ENCODE peak calls at places on chromosomes 1 and 21, in four cellular contexts. One of them, this sample, is unnamed.

GRCh38 chr1:24149854-24150227 is 6.9 kb upstream of the IL22RA1 start:
- DNase-seq in HepG2: no peak
- DNase-seq in K562: peak; percentile 78
- DNase-seq in GM12878: no peak
- DNase-seq in this sample: no peak

GRCh38 chr1:68470388-68470970 is 20.7 kb upstream of the RPE65 start:
- DNase-seq in GM12878: no peak
- DNase-seq in K562: no peak
- DNase-seq in HepG2: peak; percentile 3
- DNase-seq in this sample: no peak

GRCh38 chr21:25039461-25040380 is 567.6 kb downstream of the MRPL39 start:
- DNase-seq in GM12878: peak; percentile 82
- DNase-seq in K562: no peak
- DNase-seq in HepG2: no peak
- DNase-seq in this sample: no peak

GRCh38 chr1:223819730-223820514 is 25.8 kb downstream of the TP53BP2 start:
- DNase-seq in GM12878: no peak
- DNase-seq in K562: no peak
- DNase-seq in HepG2: no peak
- DNase-seq in this sample: no peak

GRCh38 chr1:24157921-24158481 is 15.1 kb upstream of the IL22RA1 start:
- DNase-seq in GM12878: no peak
- DNase-seq in K562: no peak
- DNase-seq in HepG2: no peak
- DNase-seq in this sample: no peak

GRCh38 chr1:165900576-165901380 is 73.4 kb downstream of the UCK2 start:
- DNase-seq in HepG2: peak; percentile 83
- DNase-seq in GM12878: no peak
- DNase-seq in K562: no peak
- DNase-seq in this sample: no peak

GRCh38 chr1:44786138-44786840 is 1.7 kb downstream of the BEST4 start:
- DNase-seq in K562: peak; percentile 78
- DNase-seq in GM12878: no peak
- DNase-seq in HepG2: peak; percentile 60
- DNase-seq in this sample: peak; percentile 79

GRCh38 chr1:165853528-165854075 is 26.2 kb downstream of the UCK2 start:
- DNase-seq in K562: no peak
- DNase-seq in GM12878: no peak
- DNase-seq in HepG2: no peak
- DNase-seq in this sample: no peak

GRCh38 chr21:15042531-15042930 is 22.3 kb downstream of the NRIP1 start:
- DNase-seq in GM12878: no peak
- DNase-seq in K562: no peak
- DNase-seq in HepG2: no peak
- DNase-seq in this sample: no peak

GRCh38 chr1:227622739-227623475 is 59.6 kb downstream of the ZNF678 start:
- DNase-seq in GM12878: no peak
- DNase-seq in HepG2: no peak
- DNase-seq in K562: no peak
- DNase-seq in this sample: no peak

GRCh38 chr21:28632718-28633408 is 359.8 kb downstream of the LTN1 start:
- DNase-seq in HepG2: no peak
- DNase-seq in GM12878: no peak
- DNase-seq in K562: no peak
- DNase-seq in this sample: no peak

GRCh38 chr1:39977202-39977601 is 22.3 kb downstream of the MFSD2A start:
- DNase-seq in GM12878: no peak
- DNase-seq in K562: no peak
- DNase-seq in HepG2: no peak
- DNase-seq in this sample: no peak

GRCh38 chr1:39076127-39076798 is 50.1 kb downstream of the NDUFS5 start:
- DNase-seq in GM12878: no peak
- DNase-seq in K562: peak; percentile 9
- DNase-seq in HepG2: peak; percentile 81
- DNase-seq in this sample: no peak

GRCh38 chr1:170790175-170790574 is 126.2 kb downstream of the PRRX1 start:
- DNase-seq in HepG2: no peak
- DNase-seq in GM12878: no peak
- DNase-seq in K562: no peak
- DNase-seq in this sample: no peak

GRCh38 chr21:14210738-14211137 is at the start of gene LIPI:
- DNase-seq in GM12878: no peak
- DNase-seq in HepG2: no peak
- DNase-seq in K562: no peak
- DNase-seq in this sample: no peak

GRCh38 chr1:220221670-220222069 is 50.6 kb downstream of the RAB3GAP2 start:
- DNase-seq in HepG2: no peak
- DNase-seq in K562: no peak
- DNase-seq in GM12878: no peak
- DNase-seq in this sample: no peak

GRCh38 chr1:173476197-173476663 is 905 bp upstream of the PRDX6 start:
- DNase-seq in K562: no peak
- DNase-seq in HepG2: no peak
- DNase-seq in GM12878: no peak
- DNase-seq in this sample: no peak

GRCh38 chr1:222106369-222106768 is 364.5 kb upstream of the DUSP10 start:
- DNase-seq in HepG2: no peak
- DNase-seq in K562: no peak
- DNase-seq in GM12878: no peak
- DNase-seq in this sample: no peak

GRCh38 chr1:17045140-17045539 is 8.7 kb downstream of the SDHB start:
- DNase-seq in GM12878: no peak
- DNase-seq in HepG2: no peak
- DNase-seq in K562: no peak
- DNase-seq in this sample: no peak

GRCh38 chr1:84121360-84121759 is 22.7 kb upstream of the PRKACB start:
- DNase-seq in K562: no peak
- DNase-seq in HepG2: no peak
- DNase-seq in GM12878: no peak
- DNase-seq in this sample: no peak

GRCh38 chr1:44138239-44138638 is 3.2 kb downstream of the KLF18 start:
- DNase-seq in HepG2: no peak
- DNase-seq in GM12878: no peak
- DNase-seq in K562: no peak
- DNase-seq in this sample: no peak

GRCh38 chr1:167775178-167775577 is 53.4 kb downstream of the MPZL1 start:
- DNase-seq in K562: no peak
- DNase-seq in HepG2: no peak
- DNase-seq in GM12878: no peak
- DNase-seq in this sample: no peak

GRCh38 chr1:28172690-28173150 is 3.8 kb downstream of the PTAFR start:
- DNase-seq in HepG2: peak; percentile 41
- DNase-seq in GM12878: peak; percentile 98
- DNase-seq in K562: no peak
- DNase-seq in this sample: peak; percentile 43

GRCh38 chr1:156062189-156062588 is 1.2 kb downstream of the RAB25 start:
- DNase-seq in K562: no peak
- DNase-seq in HepG2: no peak
- DNase-seq in GM12878: no peak
- DNase-seq in this sample: no peak

GRCh38 chr21:26050857-26051256 is 119.7 kb downstream of the APP start:
- DNase-seq in K562: no peak
- DNase-seq in GM12878: no peak
- DNase-seq in HepG2: no peak
- DNase-seq in this sample: no peak

GRCh38 chr1:27891196-27891889 is 19.0 kb downstream of the THEMIS2 start:
- DNase-seq in HepG2: no peak
- DNase-seq in GM12878: peak; percentile 86
- DNase-seq in K562: no peak
- DNase-seq in this sample: no peak

GRCh38 chr1:150976879-150977694 is 2.5 kb upstream of the CERS2 start:
- DNase-seq in K562: peak; percentile 84
- DNase-seq in GM12878: no peak
- DNase-seq in HepG2: peak; percentile 68
- DNase-seq in this sample: no peak

GRCh38 chr1:32898056-32898455 is 3.1 kb downstream of the TMEM54 start:
- DNase-seq in GM12878: no peak
- DNase-seq in K562: no peak
- DNase-seq in HepG2: no peak
- DNase-seq in this sample: no peak

GRCh38 chr1:217660353-217661062 is 29.4 kb downstream of the SPATA17 start:
- DNase-seq in K562: no peak
- DNase-seq in GM12878: no peak
- DNase-seq in HepG2: peak; percentile 8
- DNase-seq in this sample: peak; percentile 18

GRCh38 chr1:188295157-188295556 is 1466.4 kb downstream of the PLA2G4A start:
- DNase-seq in HepG2: no peak
- DNase-seq in K562: no peak
- DNase-seq in GM12878: no peak
- DNase-seq in this sample: no peak

GRCh38 chr21:27513016-27513415 is 546.1 kb upstream of the ADAMTS5 start:
- DNase-seq in K562: no peak
- DNase-seq in GM12878: no peak
- DNase-seq in HepG2: no peak
- DNase-seq in this sample: no peak

GRCh38 chr1:160567858-160568682 is 11.2 kb downstream of the CD84 start:
- DNase-seq in K562: no peak
- DNase-seq in HepG2: no peak
- DNase-seq in GM12878: no peak
- DNase-seq in this sample: no peak

GRCh38 chr1:228875741-228876140 is 140.5 kb downstream of the RHOU start:
- DNase-seq in K562: no peak
- DNase-seq in GM12878: no peak
- DNase-seq in HepG2: no peak
- DNase-seq in this sample: no peak

GRCh38 chr1:243179714-243180113 is 75.4 kb downstream of the CEP170 start:
- DNase-seq in HepG2: no peak
- DNase-seq in K562: no peak
- DNase-seq in GM12878: no peak
- DNase-seq in this sample: no peak

GRCh38 chr1:172719066-172719627 is 60.2 kb downstream of the FASLG start:
- DNase-seq in GM12878: no peak
- DNase-seq in K562: no peak
- DNase-seq in HepG2: no peak
- DNase-seq in this sample: no peak

GRCh38 chr1:218376722-218377121 is 31.6 kb downstream of the TGFB2 start:
- DNase-seq in HepG2: peak; percentile 38
- DNase-seq in GM12878: no peak
- DNase-seq in K562: no peak
- DNase-seq in this sample: no peak

GRCh38 chr1:76142771-76143540 is 68.4 kb downstream of the ST6GALNAC3 start:
- DNase-seq in GM12878: no peak
- DNase-seq in HepG2: no peak
- DNase-seq in K562: no peak
- DNase-seq in this sample: no peak

GRCh38 chr21:42533306-42533962 is 19.8 kb downstream of the SLC37A1 start:
- DNase-seq in HepG2: no peak
- DNase-seq in K562: no peak
- DNase-seq in GM12878: no peak
- DNase-seq in this sample: no peak

GRCh38 chr1:240169188-240169587 is 77.5 kb downstream of the FMN2 start:
- DNase-seq in HepG2: no peak
- DNase-seq in K562: no peak
- DNase-seq in GM12878: no peak
- DNase-seq in this sample: peak; percentile 23

DNA sequence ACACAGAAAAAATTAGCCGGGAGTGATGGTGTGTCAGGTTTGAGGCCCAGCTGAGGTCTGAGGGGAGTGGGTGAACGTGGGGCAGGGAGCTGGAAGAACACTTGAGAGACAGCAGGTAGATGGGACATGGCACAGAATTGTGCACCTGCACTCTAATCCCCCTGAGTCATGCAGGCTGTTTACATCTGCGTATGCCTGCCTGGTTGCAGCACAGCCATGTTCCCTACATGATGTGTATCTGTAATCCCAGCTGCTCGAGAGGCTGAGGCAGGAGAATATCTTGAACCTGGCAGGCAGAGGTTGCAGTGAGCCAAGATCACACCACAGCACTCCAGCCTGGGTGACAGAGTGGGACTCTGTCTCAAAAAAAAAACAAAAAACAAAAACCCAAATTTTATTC is 44.8 kb downstream of the ATP5PO start:
- DNase-seq in HepG2: no peak
- DNase-seq in K562: no peak
- DNase-seq in GM12878: no peak
- DNase-seq in this sample: no peak
- TF ChIP-seq FOXK2 in HepG2: no peak
- TF ChIP-seq FOXK2 in K562: peak; percentile 89
- TF ChIP-seq FOXK2 in GM12878: no peak
- TF ChIP-seq FOXK2 in this sample: no peak

DNA sequence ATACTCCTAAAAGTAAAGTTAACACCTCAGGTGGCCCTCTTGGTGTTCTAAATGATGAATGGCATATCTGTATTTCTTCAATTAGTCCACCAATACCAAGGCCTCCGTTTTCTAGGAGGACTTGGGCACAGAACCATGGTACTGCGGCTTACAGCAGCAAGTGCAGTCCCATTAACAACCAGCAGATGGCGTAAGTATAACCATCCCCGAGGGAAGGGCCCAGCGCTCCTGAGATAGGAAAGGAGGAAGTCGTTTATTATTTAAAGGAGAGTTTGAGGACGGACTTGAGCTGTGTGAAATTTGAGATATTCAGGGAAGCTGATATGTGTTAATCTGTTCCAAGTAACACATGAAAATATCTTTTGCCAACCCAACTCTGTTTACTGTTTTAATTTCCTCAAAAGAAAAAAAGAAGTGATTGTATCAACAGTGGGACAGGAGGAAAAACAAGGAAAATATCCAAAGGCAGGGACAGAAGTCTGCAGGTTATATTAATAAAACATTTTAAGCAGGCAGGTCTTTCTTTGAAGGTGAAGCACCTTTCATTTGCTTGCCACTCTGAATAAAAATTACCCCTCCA is 37.7 kb upstream of the KCNJ15 start:
- DNase-seq in K562: peak; percentile 88
- DNase-seq in GM12878: no peak
- DNase-seq in HepG2: peak; percentile 48
- DNase-seq in this sample: peak; percentile 71
- TF ChIP-seq FOXK2 in K562: no peak
- TF ChIP-seq FOXK2 in GM12878: no peak
- TF ChIP-seq FOXK2 in HepG2: no peak
- TF ChIP-seq FOXK2 in this sample: no peak

GRCh38 chr1:183467687-183468086 is 4.6 kb upstream of the SMG7 start:
- DNase-seq in GM12878: no peak
- DNase-seq in K562: no peak
- DNase-seq in HepG2: peak; percentile 38
- DNase-seq in this sample: no peak
- TF ChIP-seq FOXK2 in GM12878: no peak
- TF ChIP-seq FOXK2 in K562: no peak
- TF ChIP-seq FOXK2 in HepG2: no peak
- TF ChIP-seq FOXK2 in this sample: no peak

GRCh38 chr1:200272669-200273068 is 137.2 kb downstream of the ZNF281 start:
- DNase-seq in HepG2: no peak
- DNase-seq in K562: no peak
- DNase-seq in GM12878: no peak
- DNase-seq in this sample: no peak
- TF ChIP-seq FOXK2 in HepG2: no peak
- TF ChIP-seq FOXK2 in K562: no peak
- TF ChIP-seq FOXK2 in GM12878: no peak
- TF ChIP-seq FOXK2 in this sample: no peak

GRCh38 chr1:206945779-206946178 is 487 bp downstream of the PIGR start:
- DNase-seq in K562: no peak
- DNase-seq in GM12878: no peak
- DNase-seq in HepG2: no peak
- DNase-seq in this sample: no peak
- TF ChIP-seq FOXK2 in K562: no peak
- TF ChIP-seq FOXK2 in GM12878: no peak
- TF ChIP-seq FOXK2 in HepG2: no peak
- TF ChIP-seq FOXK2 in this sample: no peak

This sample was measured in HEK293T.